ENCODE peak calls at places on chromosomes 7 and 10, in seven cellular contexts. D is dorsolateral prefrontal cortex; M is nephron progenitor cell; V is body of pancreas; G is T-helper 17 cell; N is stimulated activated CD4-positive, alpha-beta T cell treated with anti-CD3 and anti-CD28 coated beads, Interleukin-4, amount 100 ng/mL, for 48 hours; L is RCC 7860. C is an unnamed sample.

GRCh38 chr10:79404231-79404609 is 41.2 kb downstream of the ZCCHC24 start:
- DNase-seq in D (no peak), M (no peak), V (no peak), G (no peak), N (no peak), L (no peak), C (no peak)

GRCh38 chr10:132281915-132282666 is 25.7 kb downstream of the STK32C start:
- DNase-seq in D (peak; percentile 59), M (no peak), V (no peak), G (no peak), N (no peak), L (no peak), C (no peak)

GRCh38 chr10:122018951-122019413 is 30.0 kb downstream of the TACC2 start:
- DNase-seq in D (no peak), M (no peak), V (peak; percentile 65), G (no peak), N (no peak), L (no peak), C (peak; percentile 79)

GRCh38 chr7:142094861-142095260 is 16.7 kb upstream of the MGAM2 start:
- DNase-seq in D (no peak), M (no peak), V (no peak), G (no peak), N (no peak), L (no peak), C (no peak)

GRCh38 chr10:63976538-63976937 is 455.3 kb downstream of the REEP3 start:
- DNase-seq in D (no peak), M (peak; percentile 57), V (peak; percentile 54), G (no peak), N (peak; percentile 18), L (no peak), C (peak; percentile 34)

GRCh38 chr7:46576950-46577349 is 655.9 kb upstream of the IGFBP3 start:
- DNase-seq in D (no peak), M (no peak), V (no peak), G (no peak), N (no peak), L (peak; percentile 59), C (no peak)

GRCh38 chr10:35910234-35910633 is 268.1 kb upstream of the FZD8 start:
- DNase-seq in D (no peak), M (no peak), V (no peak), G (no peak), N (no peak), L (peak; percentile 6), C (no peak)

GRCh38 chr10:102247724-102248123 is 2.4 kb downstream of the GBF1 start:
- DNase-seq in D (no peak), M (no peak), V (no peak), G (no peak), N (no peak), L (no peak), C (no peak)

GRCh38 chr10:90927293-90927692 is 6.4 kb upstream of the ANKRD1 start:
- DNase-seq in D (no peak), M (no peak), V (no peak), G (no peak), N (no peak), L (no peak), C (no peak)

GRCh38 chr10:35422236-35422635 is 85.9 kb downstream of the CCNY start:
- DNase-seq in D (no peak), M (peak; percentile 19), V (no peak), G (no peak), N (no peak), L (peak; percentile 80), C (no peak)

GRCh38 chr10:127157506-127158205 is 38.7 kb downstream of the INSYN2A start:
- DNase-seq in D (no peak), M (no peak), V (no peak), G (no peak), N (no peak), L (no peak), C (no peak)

GRCh38 chr10:102208311-102209035 is 17.6 kb upstream of the ELOVL3 start:
- DNase-seq in D (no peak), M (no peak), V (no peak), G (no peak), N (no peak), L (no peak), C (no peak)